ENCODE peak calls at places on chromosomes 3 and 15, in nine cellular contexts. One of them, this sample, is unnamed.
A peak's percentile ranks its signal among the peaks of the same experiment; 100 is the strongest.

GRCh38 chr3:126528800-126529541 is 5.0 kb downstream of the CHST13 start:
- DNase-seq in AG09319: peak; percentile 30
- DNase-seq in activated T-cell treated with anti-CD3 and anti-CD28 coated beads for 1 hour: no peak
- DNase-seq in activated CD4-positive, alpha-beta T cell treated with anti-CD3 and anti-CD28 coated beads, Interleukin-2, amount 50 U/mL, for 24 hours: no peak
- DNase-seq in GM13977: no peak
- DNase-seq in sigmoid colon: peak; percentile 62
- DNase-seq in posterior vena cava: peak; percentile 64
- DNase-seq in left cardiac atrium: peak; percentile 19
- DNase-seq in stimulated activated CD8-positive, alpha-beta memory T cell treated with anti-CD3 and anti-CD28 coated beads, Interleukin-12 subunit alpha, Interleukin-12 subunit beta, amount 100 ng/mL, for 4 hours: no peak
- DNase-seq in this sample: no peak

GRCh38 chr3:32004111-32004790 is 22.7 kb downstream of the ZNF860 start:
- DNase-seq in AG09319: no peak
- DNase-seq in activated T-cell treated with anti-CD3 and anti-CD28 coated beads for 1 hour: no peak
- DNase-seq in activated CD4-positive, alpha-beta T cell treated with anti-CD3 and anti-CD28 coated beads, Interleukin-2, amount 50 U/mL, for 24 hours: no peak
- DNase-seq in GM13977: no peak
- DNase-seq in sigmoid colon: no peak
- DNase-seq in posterior vena cava: no peak
- DNase-seq in left cardiac atrium: no peak
- DNase-seq in stimulated activated CD8-positive, alpha-beta memory T cell treated with anti-CD3 and anti-CD28 coated beads, Interleukin-12 subunit alpha, Interleukin-12 subunit beta, amount 100 ng/mL, for 4 hours: no peak
- DNase-seq in this sample: no peak

GRCh38 chr3:139597947-139598346 is 58.4 kb upstream of the RBP1 start:
- DNase-seq in AG09319: no peak
- DNase-seq in activated T-cell treated with anti-CD3 and anti-CD28 coated beads for 1 hour: no peak
- DNase-seq in activated CD4-positive, alpha-beta T cell treated with anti-CD3 and anti-CD28 coated beads, Interleukin-2, amount 50 U/mL, for 24 hours: no peak
- DNase-seq in GM13977: no peak
- DNase-seq in sigmoid colon: no peak
- DNase-seq in posterior vena cava: no peak
- DNase-seq in left cardiac atrium: no peak
- DNase-seq in stimulated activated CD8-positive, alpha-beta memory T cell treated with anti-CD3 and anti-CD28 coated beads, Interleukin-12 subunit alpha, Interleukin-12 subunit beta, amount 100 ng/mL, for 4 hours: no peak
- DNase-seq in this sample: no peak

GRCh38 chr3:172367205-172368105 is 80.8 kb downstream of the GHSR start:
- DNase-seq in AG09319: no peak
- DNase-seq in activated T-cell treated with anti-CD3 and anti-CD28 coated beads for 1 hour: no peak
- DNase-seq in activated CD4-positive, alpha-beta T cell treated with anti-CD3 and anti-CD28 coated beads, Interleukin-2, amount 50 U/mL, for 24 hours: no peak
- DNase-seq in GM13977: no peak
- DNase-seq in sigmoid colon: no peak
- DNase-seq in posterior vena cava: no peak
- DNase-seq in left cardiac atrium: no peak
- DNase-seq in stimulated activated CD8-positive, alpha-beta memory T cell treated with anti-CD3 and anti-CD28 coated beads, Interleukin-12 subunit alpha, Interleukin-12 subunit beta, amount 100 ng/mL, for 4 hours: no peak
- DNase-seq in this sample: no peak

GRCh38 chr3:156171517-156172267 is 51.3 kb downstream of the KCNAB1 start:
- DNase-seq in AG09319: no peak
- DNase-seq in activated T-cell treated with anti-CD3 and anti-CD28 coated beads for 1 hour: no peak
- DNase-seq in activated CD4-positive, alpha-beta T cell treated with anti-CD3 and anti-CD28 coated beads, Interleukin-2, amount 50 U/mL, for 24 hours: no peak
- DNase-seq in GM13977: no peak
- DNase-seq in sigmoid colon: no peak
- DNase-seq in posterior vena cava: no peak
- DNase-seq in left cardiac atrium: no peak
- DNase-seq in stimulated activated CD8-positive, alpha-beta memory T cell treated with anti-CD3 and anti-CD28 coated beads, Interleukin-12 subunit alpha, Interleukin-12 subunit beta, amount 100 ng/mL, for 4 hours: no peak
- DNase-seq in this sample: no peak

GRCh38 chr3:194579091-194579606 is 54.1 kb downstream of the TMEM44 start:
- DNase-seq in AG09319: no peak
- DNase-seq in activated T-cell treated with anti-CD3 and anti-CD28 coated beads for 1 hour: no peak
- DNase-seq in activated CD4-positive, alpha-beta T cell treated with anti-CD3 and anti-CD28 coated beads, Interleukin-2, amount 50 U/mL, for 24 hours: no peak
- DNase-seq in GM13977: no peak
- DNase-seq in sigmoid colon: no peak
- DNase-seq in posterior vena cava: no peak
- DNase-seq in left cardiac atrium: peak; percentile 80
- DNase-seq in stimulated activated CD8-positive, alpha-beta memory T cell treated with anti-CD3 and anti-CD28 coated beads, Interleukin-12 subunit alpha, Interleukin-12 subunit beta, amount 100 ng/mL, for 4 hours: no peak
- DNase-seq in this sample: no peak

GRCh38 chr15:96381463-96381862 is 51.0 kb downstream of the NR2F2 start:
- DNase-seq in AG09319: no peak
- DNase-seq in activated T-cell treated with anti-CD3 and anti-CD28 coated beads for 1 hour: no peak
- DNase-seq in activated CD4-positive, alpha-beta T cell treated with anti-CD3 and anti-CD28 coated beads, Interleukin-2, amount 50 U/mL, for 24 hours: no peak
- DNase-seq in GM13977: no peak
- DNase-seq in sigmoid colon: no peak
- DNase-seq in posterior vena cava: no peak
- DNase-seq in left cardiac atrium: no peak
- DNase-seq in stimulated activated CD8-positive, alpha-beta memory T cell treated with anti-CD3 and anti-CD28 coated beads, Interleukin-12 subunit alpha, Interleukin-12 subunit beta, amount 100 ng/mL, for 4 hours: no peak
- DNase-seq in this sample: no peak

GRCh38 chr3:71912839-71913495 is 128.0 kb upstream of the PROK2 start:
- DNase-seq in AG09319: no peak
- DNase-seq in activated T-cell treated with anti-CD3 and anti-CD28 coated beads for 1 hour: no peak
- DNase-seq in activated CD4-positive, alpha-beta T cell treated with anti-CD3 and anti-CD28 coated beads, Interleukin-2, amount 50 U/mL, for 24 hours: no peak
- DNase-seq in GM13977: no peak
- DNase-seq in sigmoid colon: no peak
- DNase-seq in posterior vena cava: no peak
- DNase-seq in left cardiac atrium: no peak
- DNase-seq in stimulated activated CD8-positive, alpha-beta memory T cell treated with anti-CD3 and anti-CD28 coated beads, Interleukin-12 subunit alpha, Interleukin-12 subunit beta, amount 100 ng/mL, for 4 hours: no peak
- DNase-seq in this sample: no peak

GRCh38 chr15:22930782-22931484 is 49.2 kb downstream of the CYFIP1 start:
- DNase-seq in AG09319: no peak
- DNase-seq in activated T-cell treated with anti-CD3 and anti-CD28 coated beads for 1 hour: no peak
- DNase-seq in activated CD4-positive, alpha-beta T cell treated with anti-CD3 and anti-CD28 coated beads, Interleukin-2, amount 50 U/mL, for 24 hours: no peak
- DNase-seq in GM13977: no peak
- DNase-seq in sigmoid colon: no peak
- DNase-seq in posterior vena cava: no peak
- DNase-seq in left cardiac atrium: peak; percentile 60
- DNase-seq in stimulated activated CD8-positive, alpha-beta memory T cell treated with anti-CD3 and anti-CD28 coated beads, Interleukin-12 subunit alpha, Interleukin-12 subunit beta, amount 100 ng/mL, for 4 hours: no peak
- DNase-seq in this sample: no peak

GRCh38 chr3:39138804-39139415 is 14.5 kb downstream of the CSRNP1 start:
- DNase-seq in AG09319: no peak
- DNase-seq in activated T-cell treated with anti-CD3 and anti-CD28 coated beads for 1 hour: no peak
- DNase-seq in activated CD4-positive, alpha-beta T cell treated with anti-CD3 and anti-CD28 coated beads, Interleukin-2, amount 50 U/mL, for 24 hours: no peak
- DNase-seq in GM13977: no peak
- DNase-seq in sigmoid colon: peak; percentile 80
- DNase-seq in posterior vena cava: no peak
- DNase-seq in left cardiac atrium: peak; percentile 64
- DNase-seq in stimulated activated CD8-positive, alpha-beta memory T cell treated with anti-CD3 and anti-CD28 coated beads, Interleukin-12 subunit alpha, Interleukin-12 subunit beta, amount 100 ng/mL, for 4 hours: no peak
- DNase-seq in this sample: no peak

GRCh38 chr3:189530822-189531221 is 100.4 kb upstream of the TP63 start:
- DNase-seq in AG09319: no peak
- DNase-seq in activated T-cell treated with anti-CD3 and anti-CD28 coated beads for 1 hour: no peak
- DNase-seq in activated CD4-positive, alpha-beta T cell treated with anti-CD3 and anti-CD28 coated beads, Interleukin-2, amount 50 U/mL, for 24 hours: no peak
- DNase-seq in GM13977: no peak
- DNase-seq in sigmoid colon: no peak
- DNase-seq in posterior vena cava: no peak
- DNase-seq in left cardiac atrium: no peak
- DNase-seq in stimulated activated CD8-positive, alpha-beta memory T cell treated with anti-CD3 and anti-CD28 coated beads, Interleukin-12 subunit alpha, Interleukin-12 subunit beta, amount 100 ng/mL, for 4 hours: no peak
- DNase-seq in this sample: no peak

GRCh38 chr3:141441381-141442365 is 45.2 kb upstream of the RASA2 start:
- DNase-seq in AG09319: no peak
- DNase-seq in activated T-cell treated with anti-CD3 and anti-CD28 coated beads for 1 hour: peak; percentile 73
- DNase-seq in activated CD4-positive, alpha-beta T cell treated with anti-CD3 and anti-CD28 coated beads, Interleukin-2, amount 50 U/mL, for 24 hours: peak; percentile 59
- DNase-seq in GM13977: peak; percentile 79
- DNase-seq in sigmoid colon: no peak
- DNase-seq in posterior vena cava: peak; percentile 89
- DNase-seq in left cardiac atrium: peak; percentile 78
- DNase-seq in stimulated activated CD8-positive, alpha-beta memory T cell treated with anti-CD3 and anti-CD28 coated beads, Interleukin-12 subunit alpha, Interleukin-12 subunit beta, amount 100 ng/mL, for 4 hours: peak; percentile 42
- DNase-seq in this sample: peak; percentile 69

GRCh38 chr3:4864503-4864902 is 114.7 kb upstream of the BHLHE40 start:
- DNase-seq in AG09319: no peak
- DNase-seq in activated T-cell treated with anti-CD3 and anti-CD28 coated beads for 1 hour: no peak
- DNase-seq in activated CD4-positive, alpha-beta T cell treated with anti-CD3 and anti-CD28 coated beads, Interleukin-2, amount 50 U/mL, for 24 hours: no peak
- DNase-seq in GM13977: no peak
- DNase-seq in sigmoid colon: no peak
- DNase-seq in posterior vena cava: no peak
- DNase-seq in left cardiac atrium: no peak
- DNase-seq in stimulated activated CD8-positive, alpha-beta memory T cell treated with anti-CD3 and anti-CD28 coated beads, Interleukin-12 subunit alpha, Interleukin-12 subunit beta, amount 100 ng/mL, for 4 hours: no peak
- DNase-seq in this sample: no peak

GRCh38 chr3:173920386-173920785 is 522.8 kb downstream of the NLGN1 start:
- DNase-seq in AG09319: no peak
- DNase-seq in activated T-cell treated with anti-CD3 and anti-CD28 coated beads for 1 hour: no peak
- DNase-seq in activated CD4-positive, alpha-beta T cell treated with anti-CD3 and anti-CD28 coated beads, Interleukin-2, amount 50 U/mL, for 24 hours: no peak
- DNase-seq in GM13977: no peak
- DNase-seq in sigmoid colon: no peak
- DNase-seq in posterior vena cava: no peak
- DNase-seq in left cardiac atrium: no peak
- DNase-seq in stimulated activated CD8-positive, alpha-beta memory T cell treated with anti-CD3 and anti-CD28 coated beads, Interleukin-12 subunit alpha, Interleukin-12 subunit beta, amount 100 ng/mL, for 4 hours: no peak
- DNase-seq in this sample: no peak

GRCh38 chr15:49877117-49877860 is 241.7 kb downstream of the ATP8B4 start:
- DNase-seq in AG09319: no peak
- DNase-seq in activated T-cell treated with anti-CD3 and anti-CD28 coated beads for 1 hour: no peak
- DNase-seq in activated CD4-positive, alpha-beta T cell treated with anti-CD3 and anti-CD28 coated beads, Interleukin-2, amount 50 U/mL, for 24 hours: no peak
- DNase-seq in GM13977: no peak
- DNase-seq in sigmoid colon: no peak
- DNase-seq in posterior vena cava: no peak
- DNase-seq in left cardiac atrium: no peak
- DNase-seq in stimulated activated CD8-positive, alpha-beta memory T cell treated with anti-CD3 and anti-CD28 coated beads, Interleukin-12 subunit alpha, Interleukin-12 subunit beta, amount 100 ng/mL, for 4 hours: no peak
- DNase-seq in this sample: no peak

GRCh38 chr3:177569823-177570657 is 372.8 kb upstream of the TBL1XR1 start:
- DNase-seq in AG09319: peak; percentile 69
- DNase-seq in activated T-cell treated with anti-CD3 and anti-CD28 coated beads for 1 hour: no peak
- DNase-seq in activated CD4-positive, alpha-beta T cell treated with anti-CD3 and anti-CD28 coated beads, Interleukin-2, amount 50 U/mL, for 24 hours: no peak
- DNase-seq in GM13977: no peak
- DNase-seq in sigmoid colon: no peak
- DNase-seq in posterior vena cava: no peak
- DNase-seq in left cardiac atrium: no peak
- DNase-seq in stimulated activated CD8-positive, alpha-beta memory T cell treated with anti-CD3 and anti-CD28 coated beads, Interleukin-12 subunit alpha, Interleukin-12 subunit beta, amount 100 ng/mL, for 4 hours: no peak
- DNase-seq in this sample: no peak

GRCh38 chr15:89026167-89026566 is 62.1 kb upstream of the ABHD2 start:
- DNase-seq in AG09319: no peak
- DNase-seq in activated T-cell treated with anti-CD3 and anti-CD28 coated beads for 1 hour: no peak
- DNase-seq in activated CD4-positive, alpha-beta T cell treated with anti-CD3 and anti-CD28 coated beads, Interleukin-2, amount 50 U/mL, for 24 hours: no peak
- DNase-seq in GM13977: no peak
- DNase-seq in sigmoid colon: no peak
- DNase-seq in posterior vena cava: no peak
- DNase-seq in left cardiac atrium: no peak
- DNase-seq in stimulated activated CD8-positive, alpha-beta memory T cell treated with anti-CD3 and anti-CD28 coated beads, Interleukin-12 subunit alpha, Interleukin-12 subunit beta, amount 100 ng/mL, for 4 hours: no peak
- DNase-seq in this sample: no peak

GRCh38 chr3:196662711-196663571 is 23.4 kb downstream of the NRROS start:
- DNase-seq in AG09319: no peak
- DNase-seq in activated T-cell treated with anti-CD3 and anti-CD28 coated beads for 1 hour: no peak
- DNase-seq in activated CD4-positive, alpha-beta T cell treated with anti-CD3 and anti-CD28 coated beads, Interleukin-2, amount 50 U/mL, for 24 hours: no peak
- DNase-seq in GM13977: no peak
- DNase-seq in sigmoid colon: no peak
- DNase-seq in posterior vena cava: peak; percentile 55
- DNase-seq in left cardiac atrium: no peak
- DNase-seq in stimulated activated CD8-positive, alpha-beta memory T cell treated with anti-CD3 and anti-CD28 coated beads, Interleukin-12 subunit alpha, Interleukin-12 subunit beta, amount 100 ng/mL, for 4 hours: no peak
- DNase-seq in this sample: no peak

GRCh38 chr3:96813134-96813819 is 1.1 kb upstream of the EPHA6 start:
- DNase-seq in AG09319: peak; percentile 8
- DNase-seq in activated T-cell treated with anti-CD3 and anti-CD28 coated beads for 1 hour: no peak
- DNase-seq in activated CD4-positive, alpha-beta T cell treated with anti-CD3 and anti-CD28 coated beads, Interleukin-2, amount 50 U/mL, for 24 hours: peak; percentile 3
- DNase-seq in GM13977: peak; percentile 89
- DNase-seq in sigmoid colon: peak; percentile 89
- DNase-seq in posterior vena cava: peak; percentile 84
- DNase-seq in left cardiac atrium: peak; percentile 66
- DNase-seq in stimulated activated CD8-positive, alpha-beta memory T cell treated with anti-CD3 and anti-CD28 coated beads, Interleukin-12 subunit alpha, Interleukin-12 subunit beta, amount 100 ng/mL, for 4 hours: no peak
- DNase-seq in this sample: no peak

GRCh38 chr15:66924889-66925288 is 140.5 kb upstream of the SMAD3 start:
- DNase-seq in AG09319: no peak
- DNase-seq in activated T-cell treated with anti-CD3 and anti-CD28 coated beads for 1 hour: no peak
- DNase-seq in activated CD4-positive, alpha-beta T cell treated with anti-CD3 and anti-CD28 coated beads, Interleukin-2, amount 50 U/mL, for 24 hours: no peak
- DNase-seq in GM13977: no peak
- DNase-seq in sigmoid colon: peak; percentile 37
- DNase-seq in posterior vena cava: peak; percentile 46
- DNase-seq in left cardiac atrium: no peak
- DNase-seq in stimulated activated CD8-positive, alpha-beta memory T cell treated with anti-CD3 and anti-CD28 coated beads, Interleukin-12 subunit alpha, Interleukin-12 subunit beta, amount 100 ng/mL, for 4 hours: no peak
- DNase-seq in this sample: no peak

GRCh38 chr15:23570466-23570865 is 5.0 kb downstream of the MKRN3 start:
- DNase-seq in AG09319: no peak
- DNase-seq in activated T-cell treated with anti-CD3 and anti-CD28 coated beads for 1 hour: no peak
- DNase-seq in activated CD4-positive, alpha-beta T cell treated with anti-CD3 and anti-CD28 coated beads, Interleukin-2, amount 50 U/mL, for 24 hours: no peak
- DNase-seq in GM13977: no peak
- DNase-seq in sigmoid colon: no peak
- DNase-seq in posterior vena cava: no peak
- DNase-seq in left cardiac atrium: no peak
- DNase-seq in stimulated activated CD8-positive, alpha-beta memory T cell treated with anti-CD3 and anti-CD28 coated beads, Interleukin-12 subunit alpha, Interleukin-12 subunit beta, amount 100 ng/mL, for 4 hours: no peak
- DNase-seq in this sample: no peak

GRCh38 chr15:60932051-60932915 is 296.8 kb downstream of the RORA start:
- DNase-seq in AG09319: peak; percentile 30
- DNase-seq in activated T-cell treated with anti-CD3 and anti-CD28 coated beads for 1 hour: peak; percentile 34
- DNase-seq in activated CD4-positive, alpha-beta T cell treated with anti-CD3 and anti-CD28 coated beads, Interleukin-2, amount 50 U/mL, for 24 hours: peak; percentile 20
- DNase-seq in GM13977: no peak
- DNase-seq in sigmoid colon: no peak
- DNase-seq in posterior vena cava: peak; percentile 83
- DNase-seq in left cardiac atrium: peak; percentile 53
- DNase-seq in stimulated activated CD8-positive, alpha-beta memory T cell treated with anti-CD3 and anti-CD28 coated beads, Interleukin-12 subunit alpha, Interleukin-12 subunit beta, amount 100 ng/mL, for 4 hours: peak; percentile 8
- DNase-seq in this sample: peak; percentile 45

GRCh38 chr3:128547368-128547987 is 54.5 kb upstream of the GATA2 start:
- DNase-seq in AG09319: no peak
- DNase-seq in activated T-cell treated with anti-CD3 and anti-CD28 coated beads for 1 hour: no peak
- DNase-seq in activated CD4-positive, alpha-beta T cell treated with anti-CD3 and anti-CD28 coated beads, Interleukin-2, amount 50 U/mL, for 24 hours: no peak
- DNase-seq in GM13977: no peak
- DNase-seq in sigmoid colon: no peak
- DNase-seq in posterior vena cava: peak; percentile 75
- DNase-seq in left cardiac atrium: no peak
- DNase-seq in stimulated activated CD8-positive, alpha-beta memory T cell treated with anti-CD3 and anti-CD28 coated beads, Interleukin-12 subunit alpha, Interleukin-12 subunit beta, amount 100 ng/mL, for 4 hours: no peak
- DNase-seq in this sample: no peak